ENCODE peak calls at places on chromosome 17, in six cellular contexts. A is stimulated activated CD8-positive, alpha-beta memory T cell treated with anti-CD3 and anti-CD28 coated beads, Interleukin-4, amount 100 ng/mL, for 4 hours; O is activated CD4-positive, alpha-beta T cell treated with anti-CD3 and anti-CD28 coated beads, Interleukin-2, amount 10 ng/mL, durations not matched to agents 7 days and 5 days; U is OCI-LY7; V is NCI-H1417; T is activated CD8-positive, alpha-beta T cell treated with anti-CD3 and anti-CD28 coated beads, Interleukin-2, amount 10 ng/mL, durations not matched to agents 7 days and 5 days. L is an unnamed sample.
A peak's percentile ranks its signal among the peaks of the same experiment; 100 is the strongest.

GRCh38 chr17:57257213-57257873 is 1.0 kb downstream of the MSI2 start:
- DNase-seq in V (peak; percentile 30), O (peak; percentile 38), U (peak; percentile 39), T (peak; percentile 39), A (no peak), L (no peak)

GRCh38 chr17:59810894-59811153 is 81.9 kb downstream of the TUBD1 start:
- DNase-seq in A (no peak), T (no peak), O (no peak), V (no peak), U (no peak), L (no peak)

GRCh38 chr17:79053251-79053925 is 21.2 kb upstream of the ENGASE start:
- DNase-seq in U (no peak), A (no peak), T (no peak), V (no peak), O (no peak), L (no peak)

GRCh38 chr17:51860934-51861561 is 297.5 kb downstream of the CA10 start:
- DNase-seq in V (peak; percentile 4), O (peak; percentile 41), A (no peak), T (peak; percentile 36), U (peak; percentile 22), L (peak; percentile 67)

GRCh38 chr17:9127340-9127739 is 106.0 kb downstream of the NTN1 start:
- DNase-seq in V (no peak), T (no peak), O (no peak), U (no peak), A (no peak), L (no peak)

GRCh38 chr17:41977991-41978390 is 11.4 kb downstream of the CNP start:
- DNase-seq in A (no peak), V (no peak), U (no peak), O (no peak), T (no peak), L (no peak)

GRCh38 chr17:62720126-62720850 is 87.8 kb downstream of the MARCHF10 start:
- DNase-seq in T (no peak), V (no peak), O (no peak), A (no peak), U (no peak), L (no peak)

GRCh38 chr17:13160281-13160680 is 142.5 kb upstream of the ELAC2 start:
- DNase-seq in O (no peak), V (no peak), T (no peak), U (no peak), A (no peak), L (no peak)

GRCh38 chr17:49510059-49510719 is 15.1 kb downstream of the NGFR start:
- DNase-seq in U (peak; percentile 13), O (no peak), V (no peak), T (no peak), A (no peak), L (no peak)

GRCh38 chr17:29133146-29133713 is 47.0 kb downstream of the MYO18A start:
- DNase-seq in V (no peak), U (no peak), A (no peak), T (no peak), O (no peak), L (no peak)

GRCh38 chr17:7478276-7479138 is 924 bp downstream of the ZBTB4 start:
- DNase-seq in V (peak; percentile 47), O (peak; percentile 68), T (peak; percentile 74), U (no peak), A (peak; percentile 16), L (peak; percentile 4)

GRCh38 chr17:75270966-75271232 is at the start of gene MIF4GD:
- DNase-seq in O (no peak), U (no peak), V (no peak), T (no peak), A (no peak), L (no peak)

GRCh38 chr17:16378631-16379282 is 2.1 kb upstream of the UBB start:
- DNase-seq in T (no peak), U (no peak), V (no peak), O (no peak), A (no peak), L (no peak)

GRCh38 chr17:11334493-11334892 is 93.5 kb downstream of the SHISA6 start:
- DNase-seq in O (no peak), V (no peak), U (no peak), A (no peak), T (no peak), L (no peak)

GRCh38 chr17:77323413-77324171 is 182.8 kb downstream of the SEC14L1 start:
- DNase-seq in T (peak; percentile 39), U (peak; percentile 87), O (peak; percentile 33), V (no peak), A (no peak), L (no peak)

GRCh38 chr17:47981462-47981861 is 10.5 kb downstream of the CDK5RAP3 start:
- DNase-seq in U (no peak), V (no peak), O (no peak), T (no peak), A (no peak), L (no peak)

GRCh38 chr17:75065562-75066151 is 18.6 kb downstream of the KCTD2 start:
- DNase-seq in A (no peak), T (no peak), V (no peak), U (no peak), O (no peak), L (no peak)

GRCh38 chr17:79774561-79774975 is 3.4 kb upstream of the CBX2 start:
- DNase-seq in O (no peak), A (no peak), V (no peak), U (no peak), T (no peak), L (no peak)

GRCh38 chr17:17684901-17685774 is 3.9 kb downstream of the RAI1 start:
- DNase-seq in A (no peak), V (no peak), U (no peak), O (no peak), T (no peak), L (no peak)

GRCh38 chr17:62755139-62755851 is 52.8 kb downstream of the MARCHF10 start:
- DNase-seq in U (no peak), T (no peak), O (no peak), A (no peak), V (no peak), L (no peak)

GRCh38 chr17:57555636-57556175 is 189.4 kb downstream of the CCDC182 start:
- DNase-seq in A (no peak), U (peak; percentile 53), T (no peak), V (no peak), O (no peak), L (no peak)

GRCh38 chr17:82243648-82244412 is 15.0 kb downstream of the SLC16A3 start:
- DNase-seq in V (no peak), A (no peak), T (no peak), U (no peak), O (no peak), L (no peak)

GRCh38 chr17:63503330-63503685 is 19.9 kb upstream of the KCNH6 start:
- DNase-seq in O (no peak), A (no peak), T (no peak), V (no peak), U (no peak), L (peak; percentile 46)

GRCh38 chr17:17526369-17526768 is 30.2 kb upstream of the RASD1 start:
- DNase-seq in U (no peak), O (no peak), V (no peak), A (no peak), T (no peak), L (no peak)

GRCh38 chr17:82674656-82675475 is 23.6 kb downstream of the RAB40B start:
- DNase-seq in T (no peak), U (peak; percentile 26), V (no peak), O (no peak), A (no peak), L (peak; percentile 15)

GRCh38 chr17:12983986-12984932 is 33.6 kb downstream of the ELAC2 start:
- DNase-seq in U (no peak), V (no peak), T (no peak), A (no peak), O (no peak), L (no peak)

GRCh38 chr17:17994271-17994670 is 21.6 kb downstream of the DRC3 start:
- DNase-seq in A (no peak), V (peak; percentile 17), T (peak; percentile 36), U (peak; percentile 58), O (peak; percentile 12), L (no peak)

GRCh38 chr17:74276051-74276476 is 2.0 kb downstream of the DNAI2 start:
- DNase-seq in V (no peak), O (no peak), U (no peak), T (no peak), A (no peak), L (no peak)

GRCh38 chr17:82545071-82545462 is 25.5 kb downstream of the FOXK2 start:
- DNase-seq in T (no peak), O (no peak), U (no peak), V (no peak), A (no peak), L (no peak)

GRCh38 chr17:81537343-81537855 is 9.2 kb downstream of the FSCN2 start:
- DNase-seq in T (peak; percentile 39), A (no peak), U (peak; percentile 58), O (no peak), V (no peak), L (peak; percentile 77)

L was measured in NCI-H345.